ENCODE peak calls at places on chromosomes 6 and 20, in four cellular contexts. F is stomach, W is PC-9, A is BJ. O is an unnamed sample. For H3K36me3, the result is how much of the 10 kb centered on the place peaks cover.

GRCh38 chr6:121544691-121545090 is 109.2 kb downstream of the GJA1 start:
- DNase-seq in A (no peak), F (no peak), W (no peak), O (no peak)

GRCh38 chr6:98678481-98678880 is 155.9 kb upstream of the POU3F2 start:
- DNase-seq in A (no peak), F (no peak), W (no peak), O (no peak)

GRCh38 chr6:155314773-155315515 is 660 bp upstream of the TFB1M start:
- DNase-seq in A (peak), W (peak), F (peak), O (peak)

GRCh38 chr6:17719323-17720041 is 12.8 kb upstream of the NUP153 start:
- DNase-seq in A (no peak), F (no peak), W (no peak), O (no peak)

GRCh38 chr6:154386848-154387717 is 30.5 kb upstream of the IPCEF1 start:
- DNase-seq in F (no peak), W (peak), A (peak), O (peak)

GRCh38 chr20:51132286-51132810 is 109.4 kb upstream of the KCNG1 start:
- DNase-seq in F (no peak), A (no peak), W (no peak), O (peak)

GRCh38 chr6:166493427-166494100 is 92.9 kb downstream of the RAMACL start:
- DNase-seq in F (no peak), W (no peak), A (no peak), O (no peak)

GRCh38 chr20:50526403-50526989 is 16.3 kb downstream of the PTPN1 start:
- DNase-seq in A (no peak), F (no peak), W (no peak), O (no peak)

GRCh38 chr6:114785235-114786127 is 442.7 kb upstream of the HS3ST5 start:
- DNase-seq in F (no peak), W (no peak), A (no peak), O (no peak)

GRCh38 chr6:63740709-63741108 is 105.1 kb downstream of the PHF3 start:
- DNase-seq in W (peak), A (peak), F (no peak), O (peak)

DNA sequence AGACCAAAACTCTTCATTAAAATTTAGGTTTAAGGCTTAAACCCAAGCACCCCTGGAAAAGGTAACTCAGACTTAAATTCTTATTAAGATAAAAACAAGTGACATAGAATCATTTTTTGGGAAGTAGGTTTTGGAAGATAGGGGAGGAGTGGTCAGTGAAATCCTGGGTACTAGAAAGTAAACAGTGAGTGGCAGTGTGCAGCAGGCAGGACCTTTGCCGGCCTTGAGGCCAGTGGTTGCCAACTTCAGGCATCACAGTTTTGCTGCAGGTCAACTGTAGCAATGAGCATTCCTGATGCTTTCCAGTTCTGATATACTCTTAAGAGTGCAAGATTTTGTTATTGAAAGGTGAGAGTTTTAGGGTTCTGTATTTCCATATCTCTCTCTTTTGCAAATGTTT is 69.3 kb upstream of the SUPT3H start:
- DNase-seq in A (no peak), W (no peak), F (no peak), O (no peak)
- TF ChIP-seq CTCF in A (no peak), W (no peak), F (no peak), O (no peak)

GRCh38 chr6:100664274-100665040 is 199.7 kb upstream of the SIM1 start:
- DNase-seq in F (no peak), A (no peak), W (no peak), O (no peak)

GRCh38 chr6:100658486-100658885 is 193.8 kb upstream of the SIM1 start:
- DNase-seq in W (no peak), A (no peak), F (no peak), O (no peak)

GRCh38 chr6:100657678-100658330 is 193.1 kb upstream of the SIM1 start:
- DNase-seq in A (no peak), W (peak), F (no peak), O (no peak)

GRCh38 chr6:100665041-100665380 is 200.3 kb upstream of the SIM1 start:
- DNase-seq in W (no peak), A (no peak), F (no peak), O (no peak)

DNA sequence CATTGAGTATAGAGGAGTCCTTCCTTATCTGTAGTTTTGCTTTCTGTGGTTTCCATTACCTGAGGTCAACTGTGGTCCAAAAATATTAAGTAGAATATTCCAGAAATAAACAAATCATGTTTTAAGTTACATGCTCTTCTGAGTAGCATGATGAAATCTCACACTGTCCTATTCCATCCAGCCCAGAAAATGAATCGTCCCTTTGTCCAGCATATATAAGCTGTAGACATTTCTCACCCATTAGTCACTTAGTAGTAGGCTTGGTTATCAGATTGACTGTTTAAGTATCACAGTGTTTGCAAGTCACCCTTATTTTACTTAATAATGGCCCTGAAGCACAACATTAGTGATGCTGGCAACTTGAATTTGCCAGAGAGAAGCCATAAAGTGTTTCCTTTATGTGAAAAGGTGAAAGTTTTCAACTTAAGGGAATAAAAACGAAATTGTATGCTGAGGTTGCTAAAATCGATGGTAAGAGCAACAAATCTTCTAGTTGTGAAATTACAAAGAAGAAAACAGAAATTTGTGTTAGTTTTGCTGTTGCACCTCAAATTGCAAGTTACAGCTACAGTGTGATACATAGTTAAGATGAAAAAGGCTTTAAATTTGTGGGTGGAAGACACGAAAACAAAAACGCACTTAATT is 198.6 kb upstream of the SIM1 start:
- DNase-seq in W (peak), F (no peak), A (peak), O (peak)
- H3K36me3 ChIP-seq in W (under half), F (under half), A (under half), O (under half)

GRCh38 chr20:17895641-17896246 is 72.8 kb downstream of the SNX5 start:
- DNase-seq in F (no peak), W (peak), A (no peak), O (peak)

GRCh38 chr20:17897566-17898307 is 70.9 kb downstream of the SNX5 start:
- DNase-seq in W (peak), A (no peak), F (no peak), O (no peak)

GRCh38 chr20:17896771-17897369 is 71.7 kb downstream of the SNX5 start:
- DNase-seq in A (no peak), W (no peak), F (no peak), O (no peak)

GRCh38 chr20:17898548-17898994 is 70.0 kb downstream of the SNX5 start:
- DNase-seq in A (no peak), W (peak), F (peak), O (peak)

DNA sequence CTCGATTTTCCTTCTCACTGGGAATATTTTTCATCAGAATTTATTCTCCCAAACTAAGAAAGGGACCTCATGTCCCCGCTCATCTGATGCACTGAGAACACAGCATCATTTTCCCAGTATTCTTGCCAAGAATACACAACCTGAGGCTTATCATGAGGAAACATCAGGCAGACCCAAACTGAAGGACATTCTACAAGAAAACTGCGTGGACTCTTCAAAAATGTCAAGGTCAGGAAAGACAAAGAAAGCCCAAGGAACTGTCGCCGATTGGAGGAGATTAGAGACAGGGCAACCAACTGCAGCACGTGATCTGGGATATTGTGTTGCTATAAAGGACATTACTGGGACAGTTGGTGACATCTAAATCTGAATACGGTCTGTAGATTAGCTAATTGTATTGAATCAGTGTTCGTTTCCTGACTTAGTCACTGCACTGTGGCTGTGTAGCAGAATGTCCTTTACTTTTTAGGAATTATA is 72.3 kb downstream of the SNX5 start:
- DNase-seq in W (peak), A (no peak), F (no peak), O (no peak)
- H3K4me3 ChIP-seq in W (no peak), A (no peak), F (no peak), O (no peak)

DNA sequence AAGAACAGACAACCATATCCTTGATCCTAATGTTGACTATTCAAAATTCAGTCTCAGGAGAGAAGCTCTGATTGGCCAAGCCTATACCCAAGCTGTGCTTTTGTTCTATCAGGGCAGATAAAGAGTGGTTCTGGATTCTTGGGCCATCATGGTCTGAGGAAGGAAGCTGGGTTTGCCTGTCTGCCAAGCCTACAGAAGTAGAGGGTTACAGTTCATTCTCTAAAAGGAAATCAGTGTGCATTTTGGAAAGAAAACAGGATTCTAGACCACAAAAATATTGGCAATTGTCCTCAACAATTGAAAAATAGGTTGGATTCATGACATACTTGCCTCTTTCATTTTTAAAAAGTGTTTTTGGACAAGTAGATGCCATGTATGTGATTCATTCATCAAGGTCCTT is 145.4 kb upstream of the BMP2 start:
- DNase-seq in W (no peak), A (no peak), F (no peak), O (no peak)
- TF ChIP-seq CTCF in W (no peak), A (no peak), F (no peak), O (no peak)

GRCh38 chr20:54217762-54218161 is 9.9 kb downstream of the PFDN4 start:
- DNase-seq in A (no peak), W (no peak), F (no peak), O (no peak)

GRCh38 chr20:54220722-54221121 is 12.8 kb downstream of the PFDN4 start:
- DNase-seq in A (no peak), W (no peak), F (no peak), O (no peak)

GRCh38 chr20:54221383-54221782 is 13.5 kb downstream of the PFDN4 start:
- DNase-seq in F (no peak), A (no peak), W (peak), O (no peak)

GRCh38 chr20:54219751-54220426 is 12.0 kb downstream of the PFDN4 start:
- DNase-seq in A (no peak), F (no peak), W (peak), O (no peak)

DNA sequence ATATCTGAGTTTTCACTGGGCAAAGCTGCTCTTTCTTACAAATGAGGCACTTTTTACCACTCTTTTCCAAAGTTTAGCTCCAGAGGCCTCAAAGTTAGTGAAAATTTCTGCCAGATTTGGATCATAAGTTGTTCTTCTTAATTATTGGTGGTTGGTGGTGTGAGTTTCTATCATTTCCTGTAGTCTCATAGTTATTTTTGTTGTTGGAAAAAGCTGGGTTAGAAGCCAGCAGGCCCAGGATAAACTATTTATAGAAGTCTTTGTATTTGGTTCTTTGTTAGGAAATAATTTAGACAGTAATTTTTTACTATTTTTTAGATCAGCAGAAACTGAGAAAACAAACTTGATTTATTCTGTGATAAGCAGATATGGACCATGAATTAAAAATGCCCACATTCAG is 10.6 kb downstream of the PFDN4 start:
- DNase-seq in F (no peak), W (no peak), A (no peak), O (no peak)
- H3K36me3 ChIP-seq in F (under half), W (under half), A (under half), O (under half)

DNA sequence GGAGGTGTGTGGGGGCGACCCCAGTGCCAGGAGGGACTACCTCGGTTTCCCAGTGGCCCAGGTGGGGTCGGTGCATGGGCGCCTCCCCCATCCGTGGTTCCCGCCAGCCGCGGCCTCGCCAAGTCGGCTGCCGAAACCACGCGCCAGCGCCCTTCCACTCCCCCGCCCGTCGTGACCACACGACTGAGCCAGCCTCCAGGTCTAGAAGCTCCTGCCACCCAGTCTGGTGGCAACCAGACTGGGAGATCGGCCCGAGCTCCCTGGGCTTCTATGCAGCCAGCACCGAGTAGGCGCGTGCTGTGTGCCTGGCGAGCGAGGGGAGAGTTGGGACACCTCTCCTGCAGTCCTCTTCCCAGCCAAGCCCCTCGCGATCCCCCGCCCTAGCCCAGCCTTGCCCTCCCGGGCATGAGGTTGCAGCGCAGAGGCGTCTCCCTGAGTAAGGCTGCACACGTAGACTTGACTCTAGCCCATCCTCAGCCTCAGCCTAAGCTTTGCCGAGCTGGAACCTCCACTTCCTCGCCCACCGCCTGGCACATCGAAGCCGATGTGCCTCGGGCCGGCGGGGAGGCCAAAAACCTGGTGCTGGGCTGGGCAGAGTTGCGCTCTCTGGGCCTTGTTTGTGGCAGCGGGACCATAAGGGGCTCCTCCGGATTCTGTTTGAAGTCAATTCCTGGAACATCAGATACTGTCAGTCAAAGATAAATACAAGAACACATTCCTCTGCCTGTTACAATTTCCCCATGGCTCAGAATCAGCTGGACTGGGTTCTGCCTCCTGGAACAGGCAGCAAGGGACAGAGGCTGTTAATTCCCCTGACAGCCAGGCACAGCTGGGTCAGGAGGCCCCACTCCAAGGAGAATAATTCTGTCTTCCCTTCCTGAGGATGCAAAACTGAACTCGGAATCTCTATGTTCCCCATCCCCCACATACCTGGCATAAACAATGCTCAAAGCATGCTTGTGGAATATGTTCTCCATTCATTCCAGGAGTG is 1.5 kb upstream of the CPNE5 start:
- DNase-seq in F (no peak), A (no peak), W (no peak), O (no peak)
- H3K4me3 ChIP-seq in F (peak), A (peak), W (no peak), O (peak)

GRCh38 chr6:28841290-28841689 is 82.5 kb downstream of the TRIM27 start:
- DNase-seq in F (no peak), A (no peak), W (no peak), O (no peak)
- TF ChIP-seq CTCF in F (no peak), A (no peak), W (peak), O (peak)

GRCh38 chr6:69019832-69020231 is 384.8 kb downstream of the ADGRB3 start:
- DNase-seq in A (no peak), F (no peak), W (no peak), O (peak)
- H3K36me3 ChIP-seq in A (under half), F (under half), W (under half), O (under half)